ENCODE peak calls at places on chromosomes 16 and 17, in eight cellular contexts. U is EL; X is NCI-H1436; B is effector CD4-positive, alpha-beta T cell; J is progenitor cell of endocrine pancreas; Z is NCI-H1694; W is mesothelial cell of epicardium; F is stimulated activated CD4-positive, alpha-beta T cell treated with anti-CD3 and anti-CD28 coated beads, Interleukin-12 subunit alpha, Interleukin-12 subunit beta, amount 100 ng/mL, for 4 hours. V is an unnamed sample.

GRCh38 chr17:50359005-50359699 is 13.2 kb downstream of the XYLT2 start:
- DNase-seq in X (no peak), U (no peak), Z (no peak), J (no peak), F (no peak), W (no peak), B (no peak), V (no peak)

GRCh38 chr16:52283018-52283417 is 263.9 kb downstream of the TOX3 start:
- DNase-seq in F (no peak), Z (no peak), X (no peak), J (no peak), W (no peak), U (no peak), B (no peak), V (peak)

GRCh38 chr17:44200478-44201155 is 933 bp upstream of the ATXN7L3 start:
- DNase-seq in J (no peak), F (no peak), Z (no peak), W (no peak), U (no peak), X (peak), B (no peak), V (no peak)

GRCh38 chr16:16121185-16121727 is 102.0 kb downstream of the ABCC6 start:
- DNase-seq in B (no peak), Z (no peak), W (no peak), X (no peak), F (no peak), U (no peak), J (no peak), V (no peak)

GRCh38 chr17:38613981-38614779 is 8.4 kb upstream of the SRCIN1 start:
- DNase-seq in F (no peak), X (no peak), Z (no peak), J (no peak), B (no peak), W (no peak), U (no peak), V (no peak)

GRCh38 chr16:48479955-48480354 is 94.7 kb upstream of the SIAH1 start:
- DNase-seq in J (no peak), Z (no peak), F (no peak), B (no peak), U (no peak), X (no peak), W (no peak), V (peak)

GRCh38 chr16:8426569-8426968 is 163.7 kb downstream of the TMEM114 start:
- DNase-seq in Z (no peak), J (no peak), X (no peak), U (no peak), F (no peak), W (no peak), B (no peak), V (no peak)

GRCh38 chr17:67076290-67076689 is 31.9 kb downstream of the CACNG1 start:
- DNase-seq in F (no peak), U (no peak), J (no peak), X (no peak), B (no peak), Z (no peak), W (no peak), V (no peak)

GRCh38 chr17:81858170-81858966 is 2.0 kb downstream of the P4HB start:
- DNase-seq in Z (no peak), U (no peak), B (no peak), X (no peak), F (no peak), W (no peak), J (no peak), V (no peak)

GRCh38 chr17:35082073-35082657 is 18.7 kb upstream of the RFFL start:
- DNase-seq in B (no peak), X (peak), J (no peak), W (no peak), U (peak), Z (peak), F (no peak), V (peak)

GRCh38 chr17:58193641-58194259 is 1.2 kb downstream of the EPX start:
- DNase-seq in B (no peak), U (no peak), Z (no peak), F (no peak), W (no peak), X (no peak), J (no peak), V (no peak)

GRCh38 chr17:64615025-64615677 is 47.0 kb downstream of the SMURF2 start:
- DNase-seq in W (no peak), U (peak), Z (no peak), B (no peak), F (no peak), J (no peak), X (no peak), V (no peak)

V was measured in epithelial cell of esophagus.